ENCODE peak calls at places on chromosome 6, in four cellular contexts. One of them, this sample, is unnamed.

GRCh38 chr6:36019167-36019566 is 5.3 kb downstream of the SLC26A8 start:
- DNase-seq in HepG2: no peak
- DNase-seq in GM12878: no peak
- DNase-seq in K562: no peak
- DNase-seq in this sample: no peak

GRCh38 chr6:155782320-155782730 is 326.7 kb upstream of the NOX3 start:
- DNase-seq in K562: no peak
- DNase-seq in GM12878: no peak
- DNase-seq in HepG2: no peak
- DNase-seq in this sample: peak; percentile 36

GRCh38 chr6:131685266-131685780 is 15.9 kb downstream of the OR2A4 start:
- DNase-seq in K562: no peak
- DNase-seq in GM12878: peak; percentile 30
- DNase-seq in HepG2: no peak
- DNase-seq in this sample: no peak

GRCh38 chr6:108168501-108168979 is 2.7 kb downstream of the NR2E1 start:
- DNase-seq in HepG2: peak; percentile 12
- DNase-seq in K562: no peak
- DNase-seq in GM12878: no peak
- DNase-seq in this sample: no peak

GRCh38 chr6:157461000-157461915 is 80.3 kb downstream of the ZDHHC14 start:
- DNase-seq in GM12878: peak; percentile 92
- DNase-seq in K562: peak; percentile 90
- DNase-seq in HepG2: peak; percentile 67
- DNase-seq in this sample: peak; percentile 72

GRCh38 chr6:158769696-158770446 is 49.3 kb downstream of the EZR start:
- DNase-seq in K562: no peak
- DNase-seq in GM12878: no peak
- DNase-seq in HepG2: no peak
- DNase-seq in this sample: no peak

GRCh38 chr6:35174043-35174434 is 32.9 kb upstream of the TCP11 start:
- DNase-seq in HepG2: no peak
- DNase-seq in GM12878: no peak
- DNase-seq in K562: no peak
- DNase-seq in this sample: no peak

GRCh38 chr6:170308761-170309160 is 2.2 kb downstream of the FAM120B start:
- DNase-seq in HepG2: no peak
- DNase-seq in K562: no peak
- DNase-seq in GM12878: no peak
- DNase-seq in this sample: no peak

GRCh38 chr6:7805088-7805756 is 79.3 kb downstream of the BMP6 start:
- DNase-seq in HepG2: no peak
- DNase-seq in GM12878: no peak
- DNase-seq in K562: no peak
- DNase-seq in this sample: no peak

GRCh38 chr6:105178110-105178509 is 1.7 kb downstream of the POPDC3 start:
- DNase-seq in GM12878: no peak
- DNase-seq in K562: no peak
- DNase-seq in HepG2: no peak
- DNase-seq in this sample: no peak

GRCh38 chr6:1502041-1502440 is 107.7 kb upstream of the FOXC1 start:
- DNase-seq in K562: no peak
- DNase-seq in GM12878: no peak
- DNase-seq in HepG2: no peak
- DNase-seq in this sample: no peak

GRCh38 chr6:1481326-1481725 is 92.0 kb downstream of the FOXF2 start:
- DNase-seq in K562: no peak
- DNase-seq in HepG2: no peak
- DNase-seq in GM12878: no peak
- DNase-seq in this sample: no peak

GRCh38 chr6:17027441-17027840 is 74.4 kb upstream of the STMND1 start:
- DNase-seq in K562: no peak
- DNase-seq in HepG2: no peak
- DNase-seq in GM12878: no peak
- DNase-seq in this sample: no peak

GRCh38 chr6:13014551-13015378 is 298.2 kb downstream of the PHACTR1 start:
- DNase-seq in K562: no peak
- DNase-seq in GM12878: no peak
- DNase-seq in HepG2: no peak
- DNase-seq in this sample: no peak

GRCh38 chr6:44645276-44645675 is 257.8 kb downstream of the CDC5L start:
- DNase-seq in GM12878: no peak
- DNase-seq in HepG2: no peak
- DNase-seq in K562: peak; percentile 23
- DNase-seq in this sample: peak; percentile 33

DNA sequence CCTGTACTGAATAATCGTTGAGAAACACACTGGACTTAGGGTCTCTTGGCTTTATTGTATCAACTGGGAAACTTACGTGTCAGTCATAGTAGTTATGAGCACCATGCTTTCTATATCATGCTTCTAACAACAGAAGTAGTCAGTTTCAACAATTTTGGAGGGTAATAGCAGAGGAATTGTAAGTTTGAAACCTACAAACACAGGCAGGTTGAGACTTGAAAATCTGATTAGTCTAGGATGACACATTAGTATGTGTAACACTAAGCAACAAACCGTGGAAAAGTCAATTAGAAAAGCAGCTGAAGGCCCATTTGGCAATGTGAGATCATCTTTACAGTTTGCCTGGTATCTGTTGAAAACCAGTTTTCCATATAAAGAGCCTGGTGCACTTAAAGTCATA is 43.9 kb upstream of the FABP7 start:
- DNase-seq in GM12878: no peak
- DNase-seq in HepG2: no peak
- DNase-seq in K562: no peak
- DNase-seq in this sample: peak; percentile 18
- TF ChIP-seq FOXK2 in GM12878: no peak
- TF ChIP-seq FOXK2 in HepG2: no peak
- TF ChIP-seq FOXK2 in K562: no peak
- TF ChIP-seq FOXK2 in this sample: no peak

GRCh38 chr6:77368660-77369313 is 94.5 kb downstream of the HTR1B start:
- DNase-seq in HepG2: no peak
- DNase-seq in K562: no peak
- DNase-seq in GM12878: no peak
- DNase-seq in this sample: peak; percentile 16
- TF ChIP-seq FOXK2 in HepG2: no peak
- TF ChIP-seq FOXK2 in K562: no peak
- TF ChIP-seq FOXK2 in GM12878: no peak
- TF ChIP-seq FOXK2 in this sample: no peak

GRCh38 chr6:26032387-26033131 is 54.7 kb upstream of the HFE start:
- DNase-seq in GM12878: peak; percentile 55
- DNase-seq in K562: peak; percentile 86
- DNase-seq in HepG2: no peak
- DNase-seq in this sample: no peak
- TF ChIP-seq FOXK2 in GM12878: no peak
- TF ChIP-seq FOXK2 in K562: no peak
- TF ChIP-seq FOXK2 in HepG2: no peak
- TF ChIP-seq FOXK2 in this sample: no peak

GRCh38 chr6:150987371-150987828 is 121.9 kb downstream of the MTHFD1L start:
- DNase-seq in HepG2: no peak
- DNase-seq in GM12878: no peak
- DNase-seq in K562: no peak
- DNase-seq in this sample: no peak
- TF ChIP-seq FOXK2 in HepG2: no peak
- TF ChIP-seq FOXK2 in GM12878: no peak
- TF ChIP-seq FOXK2 in K562: no peak
- TF ChIP-seq FOXK2 in this sample: no peak

DNA sequence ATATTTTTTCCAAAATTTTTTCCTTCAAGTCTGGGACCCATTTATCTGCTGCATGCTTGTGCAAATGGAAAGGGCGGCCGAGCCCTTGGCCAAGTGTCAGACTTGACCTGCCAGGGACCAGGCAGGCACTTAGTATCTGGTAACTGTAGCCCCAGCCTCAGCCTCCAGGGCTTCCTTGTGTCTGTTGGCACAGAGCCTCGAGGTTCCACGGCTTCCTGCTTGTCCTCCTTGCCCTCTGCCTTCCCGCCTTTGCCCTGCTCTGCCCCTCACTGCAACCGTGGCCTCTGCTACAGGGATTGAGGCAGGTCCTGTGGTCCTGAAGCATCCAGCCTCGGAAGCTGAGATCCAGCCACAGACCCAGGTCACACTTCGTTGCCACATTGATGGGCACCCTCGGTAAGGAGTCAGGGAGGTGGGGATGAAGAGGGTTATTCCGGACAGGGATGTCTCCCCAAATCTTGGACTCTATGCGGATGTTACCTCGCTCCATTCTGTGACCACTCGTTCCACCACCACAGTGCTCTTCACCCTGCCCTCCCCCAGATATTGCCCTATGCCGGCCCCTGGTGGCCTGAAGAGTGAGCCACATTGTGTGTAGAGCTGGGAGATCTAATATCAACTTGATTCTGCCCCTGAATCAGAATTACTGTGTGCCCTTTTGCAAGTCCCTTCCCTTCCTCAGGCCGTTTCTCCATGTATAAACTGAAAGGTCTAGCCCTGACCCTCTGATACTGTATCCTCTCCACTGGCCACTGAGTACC is 41.5 kb upstream of the SRF start:
- DNase-seq in K562: peak; percentile 62
- DNase-seq in HepG2: peak; percentile 52
- DNase-seq in GM12878: no peak
- DNase-seq in this sample: peak; percentile 51
- TF ChIP-seq FOXK2 in K562: no peak
- TF ChIP-seq FOXK2 in HepG2: no peak
- TF ChIP-seq FOXK2 in GM12878: no peak
- TF ChIP-seq FOXK2 in this sample: no peak

DNA sequence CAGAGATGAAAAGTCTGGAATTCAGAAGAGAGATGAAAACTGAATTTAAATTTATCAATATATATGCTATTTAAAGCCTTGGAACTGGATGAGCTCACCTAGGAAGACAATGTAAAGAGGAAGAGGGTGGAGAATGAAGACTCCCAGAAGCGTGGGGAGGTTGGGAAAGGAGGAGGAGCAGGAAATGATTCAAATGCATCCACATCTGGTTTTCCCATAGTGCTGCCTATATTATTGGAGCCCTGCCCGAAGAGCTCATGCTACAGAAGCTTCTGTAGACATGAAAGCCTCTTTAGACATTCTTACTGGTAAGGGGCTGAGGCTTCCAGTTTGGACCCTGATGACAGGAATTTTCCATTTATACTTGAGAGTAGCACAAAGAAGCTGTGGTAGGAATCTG is 19.2 kb downstream of the PDE7B start:
- DNase-seq in GM12878: no peak
- DNase-seq in K562: no peak
- DNase-seq in HepG2: no peak
- DNase-seq in this sample: no peak
- TF ChIP-seq FOXK2 in GM12878: no peak
- TF ChIP-seq FOXK2 in K562: no peak
- TF ChIP-seq FOXK2 in HepG2: no peak
- TF ChIP-seq FOXK2 in this sample: no peak

DNA sequence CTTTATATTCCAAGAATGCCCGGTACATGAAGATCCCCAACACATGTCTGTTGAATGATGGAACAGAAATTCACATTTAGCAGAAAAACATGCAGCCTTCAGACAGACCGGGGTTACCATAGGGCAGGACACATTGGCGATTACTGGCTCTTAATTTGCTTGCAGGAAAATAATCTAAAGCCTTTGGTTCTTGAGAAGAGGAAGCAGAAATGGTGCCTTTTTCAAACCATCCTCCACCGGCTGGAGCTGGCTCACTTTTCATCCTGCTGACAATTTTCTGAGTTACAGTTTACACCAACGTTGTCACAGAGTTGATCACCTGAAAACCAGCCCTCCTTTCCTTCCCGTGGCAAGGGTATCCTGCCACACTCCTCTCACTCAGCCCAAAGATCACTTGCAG is 32.6 kb downstream of the SF3B5 start:
- DNase-seq in HepG2: no peak
- DNase-seq in K562: no peak
- DNase-seq in GM12878: no peak
- DNase-seq in this sample: no peak
- TF ChIP-seq FOXK2 in HepG2: no peak
- TF ChIP-seq FOXK2 in K562: no peak
- TF ChIP-seq FOXK2 in GM12878: no peak
- TF ChIP-seq FOXK2 in this sample: no peak